ENCODE peak calls at places on chromosomes 11 and 22, in four cellular contexts. H is GM12878, L is A549, J is tibial nerve. R is an unnamed sample.

GRCh38 chr22:45969414-45969799 is 7.6 kb downstream of the WNT7B start:
- DNase-seq in H (no peak), L (no peak), J (no peak), R (no peak)

GRCh38 chr11:113952588-113952987 is 22.3 kb upstream of the HTR3A start:
- DNase-seq in H (no peak), L (no peak), J (no peak), R (no peak)

GRCh38 chr11:74647404-74647803 is 55.0 kb downstream of the POLD3 start:
- DNase-seq in H (no peak), L (no peak), J (no peak), R (no peak)

GRCh38 chr11:121439759-121440158 is 12.4 kb upstream of the SORL1 start:
- DNase-seq in H (no peak), L (no peak), J (no peak), R (no peak)

GRCh38 chr22:28246392-28246791 is 327.3 kb upstream of the PITPNB start:
- DNase-seq in H (no peak), L (no peak), J (no peak), R (no peak)

GRCh38 chr11:22193348-22194051 is 615 bp downstream of the ANO5 start:
- DNase-seq in H (no peak), L (peak; percentile 30), J (no peak), R (peak; percentile 26)

GRCh38 chr22:21951931-21952465 is 650 bp downstream of the PPM1F start:
- DNase-seq in H (no peak), L (no peak), J (no peak), R (peak; percentile 57)

GRCh38 chr22:46362221-46362933 is 26.9 kb downstream of the TRMU start:
- DNase-seq in H (no peak), L (no peak), J (no peak), R (no peak)

GRCh38 chr11:8384199-8384821 is 120.6 kb upstream of the LMO1 start:
- DNase-seq in H (no peak), L (no peak), J (no peak), R (peak; percentile 61)

GRCh38 chr11:109247071-109247470 is 174.9 kb upstream of the C11orf87 start:
- DNase-seq in H (no peak), L (no peak), J (no peak), R (no peak)

GRCh38 chr11:84261707-84262106 is 975.5 kb upstream of the CCDC90B start:
- DNase-seq in H (no peak), L (no peak), J (no peak), R (no peak)

GRCh38 chr22:41699264-41700104 is at the start of gene MEI1:
- DNase-seq in H (peak; percentile 57), L (no peak), J (peak; percentile 58), R (peak; percentile 90)

GRCh38 chr11:134562941-134563471 is 151.0 kb upstream of the B3GAT1 start:
- DNase-seq in H (no peak), L (no peak), J (no peak), R (no peak)

GRCh38 chr11:133041165-133041564 is 491.1 kb downstream of the OPCML start:
- DNase-seq in H (no peak), L (no peak), J (no peak), R (no peak)

GRCh38 chr11:15539645-15540044 is 424.9 kb downstream of the INSC start:
- DNase-seq in H (no peak), L (no peak), J (no peak), R (no peak)

GRCh38 chr11:8356731-8357504 is 93.2 kb upstream of the LMO1 start:
- DNase-seq in H (no peak), L (no peak), J (peak; percentile 12), R (no peak)

GRCh38 chr11:117468888-117469287 is 141.2 kb downstream of the CEP164 start:
- DNase-seq in H (no peak), L (no peak), J (no peak), R (no peak)

GRCh38 chr11:2213384-2213842 is 41.8 kb upstream of the TH start:
- DNase-seq in H (no peak), L (no peak), J (no peak), R (no peak)

GRCh38 chr11:3837793-3838192 is 3.0 kb downstream of the RHOG start:
- DNase-seq in H (no peak), L (no peak), J (peak; percentile 50), R (peak; percentile 36)

GRCh38 chr11:77883775-77884174 is 62.8 kb downstream of the AAMDC start:
- DNase-seq in H (no peak), L (no peak), J (no peak), R (no peak)

GRCh38 chr11:94873910-94874575 is 99.3 kb downstream of the CWC15 start:
- DNase-seq in H (no peak), L (no peak), J (no peak), R (no peak)

GRCh38 chr22:46537946-46538815 is 761 bp upstream of the CELSR1 start:
- DNase-seq in H (no peak), L (peak; percentile 46), J (no peak), R (no peak)

GRCh38 chr11:39992550-39992949 is 1466.9 kb downstream of the LRRC4C start:
- DNase-seq in H (no peak), L (no peak), J (no peak), R (no peak)

GRCh38 chr22:46122511-46122971 is 27.8 kb upstream of the PPARA start:
- DNase-seq in H (no peak), L (peak; percentile 76), J (peak; percentile 79), R (peak; percentile 76)

GRCh38 chr11:121890377-121890776 is 225.6 kb downstream of the BLID start:
- DNase-seq in H (no peak), L (no peak), J (no peak), R (peak; percentile 27)

GRCh38 chr11:71307811-71308645 is 55.7 kb upstream of the SHANK2 start:
- DNase-seq in H (no peak), L (no peak), J (no peak), R (peak; percentile 22)

GRCh38 chr11:8652140-8652539 is 30.3 kb downstream of the TRIM66 start:
- DNase-seq in H (no peak), L (no peak), J (peak; percentile 58), R (no peak)

GRCh38 chr11:122141757-122142156 is 25.7 kb upstream of the BLID start:
- DNase-seq in H (no peak), L (no peak), J (no peak), R (no peak)

GRCh38 chr11:58316142-58316541 is 42.7 kb downstream of the OR5B17 start:
- DNase-seq in H (no peak), L (no peak), J (no peak), R (no peak)

GRCh38 chr22:46060292-46061123 is 83.5 kb upstream of the WNT7B start:
- DNase-seq in H (no peak), L (no peak), J (no peak), R (peak; percentile 23)

GRCh38 chr11:33182246-33182878 is 21.1 kb upstream of the CSTF3 start:
- DNase-seq in H (no peak), L (no peak), J (no peak), R (peak; percentile 59)

GRCh38 chr11:20364412-20364792 is 888 bp downstream of the HTATIP2 start:
- DNase-seq in H (no peak), L (peak; percentile 41), J (no peak), R (no peak)

GRCh38 chr11:2657697-2658284 is 42.0 kb downstream of the KCNQ1OT1 start:
- DNase-seq in H (no peak), L (no peak), J (no peak), R (no peak)

GRCh38 chr11:11211186-11211585 is 141.9 kb downstream of the CSNK2A3 start:
- DNase-seq in H (no peak), L (no peak), J (no peak), R (no peak)

DNA sequence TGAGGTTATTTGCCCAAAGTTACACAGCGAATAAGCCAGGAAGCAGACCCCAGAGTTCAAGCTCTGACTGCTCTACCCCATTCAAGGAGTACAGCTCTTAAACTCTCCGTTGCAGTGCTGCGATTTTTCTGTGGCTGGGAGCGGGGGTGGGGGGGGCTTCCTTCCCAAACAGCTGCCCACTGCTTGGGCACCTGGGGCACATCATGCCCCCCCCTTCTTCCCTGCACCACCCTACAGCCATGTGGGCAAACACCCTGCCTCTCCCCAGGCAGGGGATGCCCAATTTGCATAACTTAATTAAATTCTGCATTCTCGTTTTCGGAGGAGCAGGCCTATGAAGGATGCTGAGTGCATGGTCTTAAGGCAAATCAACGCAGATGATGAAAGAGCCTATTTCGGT is 610.7 kb downstream of the BUD13 start:
- DNase-seq in H (no peak), L (no peak), J (no peak), R (no peak)
- TF ChIP-seq EP300 in H (no peak), L (no peak), J (no peak), R (no peak)

GRCh38 chr11:112697779-112698178 is 263.4 kb upstream of the NCAM1 start:
- DNase-seq in H (no peak), L (no peak), J (no peak), R (no peak)

GRCh38 chr11:112693781-112694180 is 267.4 kb upstream of the NCAM1 start:
- DNase-seq in H (no peak), L (no peak), J (no peak), R (no peak)

GRCh38 chr11:112694813-112695212 is 266.4 kb upstream of the NCAM1 start:
- DNase-seq in H (no peak), L (no peak), J (no peak), R (no peak)

GRCh38 chr11:112697371-112697770 is 263.8 kb upstream of the NCAM1 start:
- DNase-seq in H (no peak), L (no peak), J (no peak), R (no peak)

DNA sequence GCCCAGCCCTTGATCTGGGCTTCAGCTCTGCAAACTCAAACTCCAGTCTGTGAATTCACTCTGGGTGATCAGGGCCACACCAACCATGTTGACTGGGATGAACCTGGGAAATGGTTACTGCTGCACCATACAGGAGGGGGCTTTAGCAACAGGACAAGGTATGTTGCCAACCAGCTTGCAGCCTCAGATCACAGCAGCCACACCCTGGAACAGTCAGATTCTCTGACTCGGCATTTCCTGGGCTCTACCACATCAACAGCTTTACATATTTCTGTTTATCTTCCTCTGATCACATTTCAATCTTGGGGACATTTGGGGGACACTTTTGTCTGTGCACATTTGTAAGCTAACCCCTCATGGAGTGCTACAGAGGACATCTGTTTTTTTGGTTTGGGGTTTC is 267.0 kb upstream of the NCAM1 start:
- DNase-seq in H (no peak), L (no peak), J (no peak), R (no peak)
- TF ChIP-seq EP300 in H (no peak), L (no peak), J (no peak), R (no peak)

GRCh38 chr11:65915821-65916251 is 3.0 kb downstream of the C11orf68 start:
- DNase-seq in H (no peak), L (peak; percentile 98), J (peak; percentile 59), R (peak; percentile 55)
- TF ChIP-seq EP300 in H (no peak), L (peak; percentile 47), J (peak; percentile 63), R (peak; percentile 33)

DNA sequence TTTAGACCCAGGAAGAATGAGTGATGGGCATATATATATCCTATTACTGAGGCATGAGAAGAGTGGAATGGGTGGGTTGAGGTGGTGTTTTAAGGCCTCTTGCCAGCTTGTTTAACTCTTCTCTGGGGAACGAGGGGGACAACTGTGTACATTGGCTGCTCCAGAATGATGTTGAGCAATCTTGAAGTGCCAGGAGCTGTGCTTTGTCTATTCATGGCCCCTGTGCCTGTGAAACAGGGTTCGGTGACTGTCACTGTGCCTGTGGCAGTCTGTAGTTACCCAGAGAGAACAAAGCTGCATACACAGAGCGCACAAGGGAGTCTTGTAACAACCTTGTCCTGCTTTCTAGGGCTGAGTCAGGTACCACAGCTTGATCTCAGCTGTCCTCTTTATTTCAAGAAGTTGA is 11.7 kb downstream of the LIMK2 start:
- DNase-seq in H (no peak), L (no peak), J (no peak), R (no peak)
- TF ChIP-seq EP300 in H (no peak), L (no peak), J (no peak), R (no peak)

R was measured in stomach.